ENCODE peak calls at places on chromosomes 12 and 14, in ten cellular contexts. H, J, F, O, E, V, P, Q, K and R are unnamed samples.

GRCh38 chr12:12645485-12645884 is 33.8 kb downstream of the CREBL2 start:
- DNase-seq in J (peak; percentile 64), H (no peak), P (no peak), Q (no peak), O (peak; percentile 16), F (no peak), V (no peak), E (peak; percentile 35), K (no peak), R (no peak)

GRCh38 chr14:101077511-101078074 is 174.1 kb upstream of the RTL1 start:
- DNase-seq in P (peak; percentile 13), K (no peak), Q (no peak), E (peak; percentile 14), H (no peak), F (peak; percentile 23), J (no peak), V (peak; percentile 57), O (no peak), R (peak; percentile 66)

GRCh38 chr12:64610660-64611429 is 550 bp downstream of the RASSF3 start:
- DNase-seq in E (peak; percentile 76), K (no peak), P (peak; percentile 69), F (no peak), Q (no peak), V (peak; percentile 81), O (no peak), J (peak; percentile 44), H (peak; percentile 14), R (peak; percentile 97)

GRCh38 chr14:86935241-86935640 is 1057.7 kb downstream of the GALC start:
- DNase-seq in H (no peak), F (no peak), E (no peak), O (no peak), P (no peak), K (no peak), J (no peak), V (no peak), Q (no peak), R (no peak)

GRCh38 chr14:58465425-58465824 is 37.9 kb downstream of the KIAA0586 start:
- DNase-seq in K (no peak), V (no peak), H (no peak), J (peak; percentile 32), Q (no peak), F (no peak), O (no peak), E (no peak), P (no peak), R (no peak)

GRCh38 chr12:47078733-47079364 is 572 bp upstream of the PCED1B start:
- DNase-seq in E (no peak), V (peak; percentile 87), Q (no peak), J (no peak), P (no peak), H (peak; percentile 35), O (no peak), K (no peak), F (no peak), R (peak; percentile 84)

GRCh38 chr12:110742718-110743570 is at the start of gene PPP1CC:
- DNase-seq in O (peak; percentile 79), V (peak; percentile 97), F (peak; percentile 77), E (peak; percentile 95), P (peak; percentile 95), K (peak; percentile 48), J (peak; percentile 88), Q (peak; percentile 91), H (peak; percentile 93), R (peak; percentile 98)

GRCh38 chr14:81211844-81212243 is 8.9 kb downstream of the GTF2A1 start:
- DNase-seq in P (no peak), J (peak; percentile 35), Q (no peak), V (no peak), K (no peak), H (no peak), E (no peak), O (no peak), F (no peak), R (no peak)

GRCh38 chr14:102392506-102392905 is 29.8 kb downstream of the TECPR2 start:
- DNase-seq in E (no peak), K (no peak), V (no peak), J (no peak), H (no peak), P (no peak), F (no peak), Q (no peak), O (no peak), R (no peak)

GRCh38 chr14:102389261-102389660 is 26.5 kb downstream of the TECPR2 start:
- DNase-seq in O (no peak), F (no peak), E (no peak), J (no peak), P (no peak), Q (no peak), V (no peak), H (no peak), K (no peak), R (no peak)

GRCh38 chr14:102390064-102390463 is 27.3 kb downstream of the TECPR2 start:
- DNase-seq in P (no peak), J (peak; percentile 9), K (no peak), H (no peak), V (no peak), F (no peak), Q (no peak), O (no peak), E (no peak), R (no peak)

GRCh38 chr14:102394717-102395378 is 32.1 kb downstream of the TECPR2 start:
- DNase-seq in J (no peak), Q (no peak), O (no peak), V (no peak), H (no peak), P (no peak), E (no peak), K (no peak), F (no peak), R (no peak)

DNA sequence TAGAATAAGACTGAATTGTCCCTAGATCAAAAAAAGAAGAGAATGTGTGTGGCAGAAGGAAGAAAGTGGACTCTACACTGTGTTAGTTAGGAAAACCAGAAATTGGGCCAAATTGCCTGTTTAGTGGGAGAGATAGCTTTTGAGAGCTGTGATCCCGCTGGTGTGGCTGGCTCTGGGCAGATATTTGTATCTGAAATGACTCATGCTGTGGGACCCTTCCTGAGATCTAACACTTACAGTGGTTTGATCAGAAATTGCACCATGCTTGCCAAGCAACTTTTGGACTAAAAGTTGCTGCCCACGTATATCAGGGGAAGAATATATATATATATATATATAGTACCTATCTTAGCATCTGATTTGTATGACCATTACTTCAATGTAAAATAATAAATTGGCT is 27.7 kb downstream of the TECPR2 start:
- DNase-seq in E (no peak), Q (no peak), K (no peak), J (no peak), O (no peak), H (no peak), F (no peak), P (no peak), V (no peak), R (no peak)
- H3K27ac ChIP-seq in E (no peak overlapping the region), Q (peak overlapping the region; percentile 81), K (no peak overlapping the region), J (peak overlapping the region; percentile 61), O (no peak overlapping the region), H (no peak overlapping the region), F (no peak overlapping the region), P (no peak overlapping the region), V (peak overlapping the region; percentile 47), R (no peak overlapping the region)

DNA sequence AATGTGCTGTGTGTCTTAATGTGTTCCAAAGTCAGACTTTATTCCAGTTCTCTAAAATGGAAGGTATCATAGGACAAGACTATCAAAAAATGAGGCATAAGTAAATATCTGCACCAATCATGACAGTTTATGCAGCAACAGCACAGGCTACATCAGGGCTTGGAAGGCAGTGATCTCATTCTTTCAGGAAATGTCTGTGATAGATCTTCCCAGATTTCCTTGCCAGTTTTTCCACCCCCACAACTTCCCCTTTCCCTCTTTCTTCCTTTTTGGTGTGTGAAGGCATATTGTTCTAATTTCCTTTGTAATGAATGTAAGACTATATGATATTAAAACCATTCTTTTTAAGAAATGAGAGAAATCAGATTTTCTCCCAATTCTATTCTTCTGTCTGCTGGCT is 326.7 kb downstream of the ATP23 start:
- DNase-seq in P (no peak), O (no peak), J (no peak), K (no peak), E (no peak), Q (no peak), H (no peak), F (no peak), V (no peak), R (no peak)
- TF ChIP-seq POLR2AphosphoS5 in P (no peak), O (no peak), J (no peak), K (no peak), E (no peak), Q (no peak), H (no peak), F (no peak), V (no peak), R (no peak)

DNA sequence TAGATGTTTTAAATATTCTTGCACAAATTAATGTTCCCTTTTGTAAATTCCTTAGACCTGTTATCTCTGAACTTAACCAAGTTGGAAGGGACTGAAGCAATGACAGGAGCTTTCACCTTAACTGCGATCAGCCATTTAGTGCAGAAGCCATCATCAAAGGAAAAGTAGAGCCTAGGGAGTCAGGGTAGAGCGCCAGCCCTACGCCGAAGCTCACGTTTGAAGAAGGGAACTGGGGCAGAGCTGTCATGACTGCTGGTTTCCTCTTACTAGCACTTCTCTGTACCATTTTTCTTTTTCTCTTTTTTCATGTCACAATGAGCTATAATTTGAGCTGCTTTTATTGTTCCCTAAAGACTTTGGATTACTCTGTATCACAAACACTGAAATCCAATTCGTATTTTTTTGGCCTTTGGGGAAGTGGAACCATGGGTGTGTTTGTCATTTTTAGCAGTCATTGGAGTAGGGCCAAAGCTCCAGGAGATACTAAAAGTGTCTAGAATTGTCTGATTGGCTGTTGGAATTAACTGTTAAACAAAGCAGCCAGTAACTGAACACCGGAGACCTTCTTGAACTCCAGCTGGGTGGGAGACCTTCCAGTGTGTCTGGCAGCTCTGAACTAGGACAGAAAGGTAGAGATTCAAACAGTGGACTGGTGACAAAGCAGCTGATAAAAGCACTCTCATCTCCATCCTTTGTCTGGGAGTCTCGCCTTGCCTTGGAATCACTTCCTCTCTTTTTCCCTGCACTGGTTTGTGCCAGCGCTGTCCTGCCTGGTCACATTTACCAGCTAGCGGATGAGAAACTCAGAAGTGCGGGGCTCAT is 9.1 kb downstream of the MTRFR start:
- DNase-seq in J (no peak), Q (no peak), O (no peak), K (no peak), V (no peak), F (no peak), P (no peak), H (no peak), E (no peak), R (no peak)
- TF ChIP-seq POLR2A in J (no peak), Q (no peak), O (no peak), K (no peak), V (no peak), F (no peak), P (no peak), H (no peak), E (no peak), R (no peak)

GRCh38 chr14:89675590-89675989 is 258.6 kb upstream of the FOXN3 start:
- DNase-seq in P (no peak), V (no peak), K (no peak), J (no peak), O (no peak), F (no peak), Q (no peak), E (no peak), H (no peak), R (no peak)

GRCh38 chr14:89678715-89679220 is 261.7 kb upstream of the FOXN3 start:
- DNase-seq in J (no peak), O (no peak), K (no peak), E (no peak), V (no peak), P (no peak), H (no peak), Q (no peak), F (no peak), R (no peak)

GRCh38 chr14:89684139-89684538 is 267.1 kb upstream of the FOXN3 start:
- DNase-seq in E (no peak), K (no peak), F (no peak), P (no peak), J (no peak), O (no peak), V (no peak), Q (no peak), H (no peak), R (no peak)

GRCh38 chr14:89680156-89680555 is 263.1 kb upstream of the FOXN3 start:
- DNase-seq in O (no peak), V (no peak), H (no peak), K (no peak), J (no peak), P (no peak), Q (no peak), E (no peak), F (no peak), R (no peak)

DNA sequence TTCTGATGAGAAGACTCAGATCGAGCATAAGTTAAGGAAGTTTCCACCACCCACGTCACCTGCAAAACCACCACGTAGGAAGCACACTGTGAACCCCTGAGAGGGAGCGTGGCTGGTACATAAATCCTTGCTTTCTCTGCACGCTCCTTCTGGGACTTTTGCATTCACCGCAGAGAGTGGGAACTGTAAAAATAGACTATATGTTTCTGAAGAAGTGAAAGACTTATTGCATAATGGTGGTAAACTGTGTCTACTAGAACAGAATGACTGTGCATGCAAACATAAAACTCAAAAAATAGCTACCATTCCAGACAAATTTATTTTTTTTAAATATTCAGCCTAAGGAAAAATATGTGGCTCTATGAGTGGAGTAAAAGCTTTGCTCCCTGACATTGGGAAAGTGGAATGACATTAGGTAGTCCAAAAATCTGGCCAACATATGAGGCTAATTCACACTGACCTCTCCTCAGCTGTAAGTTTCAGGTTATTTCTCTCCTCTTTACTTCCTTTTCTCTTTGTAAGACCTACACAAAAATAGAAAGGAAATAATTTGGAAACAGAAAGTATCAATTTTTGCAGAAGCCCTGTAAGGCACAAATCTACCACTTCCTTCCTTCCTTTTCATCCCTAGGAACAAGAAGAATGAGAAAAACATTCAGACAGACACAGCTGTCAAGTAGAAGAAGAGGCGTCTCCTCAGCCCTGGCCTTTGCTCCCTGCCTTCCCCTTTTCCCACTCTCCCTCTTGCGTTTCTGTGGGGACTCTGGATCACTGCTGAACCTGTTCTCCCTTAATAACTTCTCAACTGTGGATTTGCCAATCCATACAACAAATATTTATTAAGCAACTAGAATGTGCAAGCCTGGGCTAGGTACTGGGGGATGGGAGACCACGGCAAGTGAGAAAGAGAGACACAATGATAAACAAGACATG is 264.3 kb upstream of the FOXN3 start:
- DNase-seq in O (no peak), P (no peak), H (no peak), F (no peak), E (no peak), K (peak; percentile 73), V (no peak), Q (no peak), J (no peak), R (no peak)
- H3K27ac ChIP-seq in O (no peak overlapping the region), P (no peak overlapping the region), H (no peak overlapping the region), F (no peak overlapping the region), E (no peak overlapping the region), K (peak overlapping the region; percentile 75), V (peak overlapping the region; percentile 15), Q (no peak overlapping the region), J (no peak overlapping the region), R (peak overlapping the region; percentile 71)